ENCODE peak calls at places on chromosomes 16 and 17, in four cellular contexts. U, I, Z and F are unnamed samples.

GRCh38 chr17:43475494-43476089 is 8.2 kb upstream of the DHX8 start:
- ATAC-seq in U (no peak), Z (no peak), I (no peak), F (no peak)

GRCh38 chr16:68062910-68063393 is 22.2 kb upstream of the NFATC3 start:
- ATAC-seq in I (no peak), U (peak), Z (no peak), F (no peak)

GRCh38 chr17:70668276-70668937 is 499.1 kb downstream of the KCNJ2 start:
- ATAC-seq in Z (no peak), I (no peak), U (no peak), F (no peak)

GRCh38 chr16:53029971-53030370 is 22.7 kb downstream of the CHD9NB start:
- ATAC-seq in I (no peak), Z (no peak), U (no peak), F (no peak)

GRCh38 chr16:66359012-66359411 is 7.5 kb upstream of the CDH5 start:
- ATAC-seq in U (no peak), I (peak), Z (peak), F (no peak)

GRCh38 chr17:7590743-7591142 is 849 bp upstream of the SOX15 start:
- ATAC-seq in U (no peak), Z (peak), I (peak), F (no peak)

GRCh38 chr17:60817187-60817586 is 139.5 kb downstream of the BCAS3 start:
- ATAC-seq in U (no peak), Z (no peak), I (peak), F (no peak)

GRCh38 chr16:86405319-86405718 is 105.0 kb upstream of the FOXF1 start:
- ATAC-seq in U (no peak), Z (no peak), I (no peak), F (no peak)

GRCh38 chr16:56994311-56994710 is 5.0 kb downstream of the NLRC5 start:
- ATAC-seq in Z (no peak), U (peak), I (no peak), F (no peak)

GRCh38 chr17:57021226-57021940 is 43.5 kb downstream of the SCPEP1 start:
- ATAC-seq in I (no peak), Z (no peak), U (no peak), F (peak)

GRCh38 chr17:13297198-13297597 is 279.4 kb upstream of the ELAC2 start:
- ATAC-seq in I (no peak), U (no peak), Z (no peak), F (no peak)

GRCh38 chr16:50403491-50403890 is 34.7 kb upstream of the BRD7 start:
- ATAC-seq in Z (no peak), U (no peak), I (no peak), F (no peak)

GRCh38 chr17:57551321-57552079 is 193.6 kb downstream of the CCDC182 start:
- ATAC-seq in U (peak), Z (no peak), I (no peak), F (no peak)

GRCh38 chr16:12771341-12771798 is 32.3 kb downstream of the CPPED1 start:
- ATAC-seq in I (no peak), Z (no peak), U (no peak), F (no peak)

GRCh38 chr16:84048306-84048705 is 5.7 kb upstream of the SLC38A8 start:
- ATAC-seq in I (no peak), Z (peak), U (no peak), F (no peak)

GRCh38 chr16:31052131-31052530 is 18.8 kb downstream of the STX4 start:
- ATAC-seq in Z (peak), I (peak), U (no peak), F (peak)

GRCh38 chr17:43024407-43025289 is at the start of gene RND2:
- ATAC-seq in Z (peak), U (peak), I (peak), F (peak)

GRCh38 chr16:47713225-47713595 is 252.1 kb downstream of the PHKB start:
- ATAC-seq in U (no peak), Z (no peak), I (peak), F (no peak)

GRCh38 chr17:50165867-50166517 is at the start of gene SGCA:
- ATAC-seq in Z (no peak), U (no peak), I (no peak), F (peak)

GRCh38 chr16:23014592-23014991 is 134.7 kb downstream of the USP31 start:
- ATAC-seq in U (no peak), I (no peak), Z (no peak), F (no peak)

GRCh38 chr16:86044881-86045600 is 146.1 kb downstream of the IRF8 start:
- ATAC-seq in U (peak), I (no peak), Z (no peak), F (no peak)

GRCh38 chr17:46025060-46025459 is 26.0 kb downstream of the STH start:
- ATAC-seq in Z (peak), I (peak), U (no peak), F (no peak)

GRCh38 chr17:935485-935884 is 44.1 kb downstream of the NXN start:
- ATAC-seq in Z (peak), I (no peak), U (no peak), F (no peak)

GRCh38 chr17:21242780-21243515 is 10.3 kb downstream of the NATD1 start:
- ATAC-seq in I (no peak), Z (no peak), U (no peak), F (no peak)

GRCh38 chr17:39963826-39964225 is 1.0 kb downstream of the GSDMA start:
- ATAC-seq in I (no peak), U (peak), Z (no peak), F (no peak)

GRCh38 chr16:4700997-4701743 is 7.8 kb downstream of the NUDT16L1 start:
- ATAC-seq in I (no peak), U (no peak), Z (no peak), F (no peak)

GRCh38 chr17:14204546-14204945 is 32.1 kb downstream of the CDRT15 start:
- ATAC-seq in U (no peak), Z (no peak), I (no peak), F (no peak)

GRCh38 chr16:57092786-57093301 is 461 bp downstream of the CPNE2 start:
- ATAC-seq in Z (peak), U (peak), I (peak), F (peak)

GRCh38 chr17:78442648-78443128 is 64.2 kb downstream of the PGS1 start:
- ATAC-seq in Z (no peak), I (no peak), U (no peak), F (peak)

GRCh38 chr17:21564262-21564661 is 128.1 kb upstream of the KCNJ18 start:
- ATAC-seq in I (no peak), U (no peak), Z (no peak), F (no peak)

GRCh38 chr17:41329279-41329925 is 13.9 kb upstream of the KRTAP17-1 start:
- ATAC-seq in Z (peak), I (peak), U (no peak), F (no peak)

GRCh38 chr16:80664798-80665197 is 124.0 kb downstream of the DYNLRB2 start:
- ATAC-seq in U (no peak), I (no peak), Z (no peak), F (no peak)

GRCh38 chr16:10080031-10080772 is 102.0 kb downstream of the GRIN2A start:
- ATAC-seq in I (no peak), U (no peak), Z (peak), F (peak)

GRCh38 chr17:48631693-48632578 is 5.8 kb upstream of the HOXB9 start:
- ATAC-seq in Z (no peak), I (no peak), U (no peak), F (no peak)

GRCh38 chr17:65018612-65019290 is 37.8 kb downstream of the GNA13 start:
- ATAC-seq in U (no peak), Z (no peak), I (peak), F (peak)

GRCh38 chr16:21279501-21279900 is 1.4 kb upstream of the CRYM start:
- ATAC-seq in Z (no peak), I (no peak), U (no peak), F (no peak)

GRCh38 chr16:31269541-31269940 is 9.8 kb downstream of the ITGAM start:
- ATAC-seq in I (no peak), U (no peak), Z (no peak), F (no peak)

GRCh38 chr17:42849451-42850157 is 1.4 kb upstream of the AOC3 start:
- ATAC-seq in I (no peak), Z (peak), U (no peak), F (no peak)